ENCODE peak calls at places on chromosomes 7 and 10, in eight cellular contexts. U is HCT116, G is body of pancreas, I is gastrocnemius medialis, E is A549, K is NB4, A is tibial nerve, Z is right lobe of liver. R is an unnamed sample.

GRCh38 chr7:99270702-99271101 is 1.9 kb upstream of the MYH16 start:
- DNase-seq in G (no peak), K (no peak), Z (no peak), I (no peak), E (no peak), A (no peak), U (no peak), R (no peak)

GRCh38 chr7:56023500-56023899 is 27.7 kb downstream of the PSPH start:
- DNase-seq in U (no peak), K (no peak), Z (no peak), I (no peak), G (no peak), E (no peak), A (no peak), R (no peak)

GRCh38 chr7:74372511-74373111 is 81.1 kb upstream of the GTF2IRD1 start:
- DNase-seq in I (no peak), G (no peak), E (no peak), Z (no peak), K (no peak), U (no peak), A (no peak), R (no peak)

GRCh38 chr10:107618461-107619093 is 454.1 kb upstream of the SORCS1 start:
- DNase-seq in A (no peak), G (no peak), K (no peak), Z (no peak), U (no peak), I (no peak), E (no peak), R (no peak)

GRCh38 chr7:28272461-28272877 is 91.9 kb upstream of the JAZF1 start:
- DNase-seq in E (peak; percentile 43), K (peak; percentile 82), U (peak; percentile 24), A (no peak), I (peak; percentile 3), Z (peak; percentile 62), G (peak; percentile 28), R (peak; percentile 77)

GRCh38 chr10:98323221-98324164 is 55.5 kb upstream of the LOXL4 start:
- DNase-seq in I (peak; percentile 85), Z (no peak), A (peak; percentile 37), E (no peak), K (peak; percentile 100), G (peak; percentile 81), U (peak; percentile 83), R (peak; percentile 57)

GRCh38 chr10:119759832-119760231 is 34.0 kb downstream of the INPP5F start:
- DNase-seq in U (no peak), G (no peak), Z (no peak), A (no peak), E (no peak), K (no peak), I (no peak), R (no peak)

GRCh38 chr10:22765660-22766547 is 51.5 kb upstream of the PIP4K2A start:
- DNase-seq in E (no peak), U (no peak), G (no peak), A (no peak), K (no peak), I (no peak), Z (no peak), R (no peak)

GRCh38 chr7:153682628-153683027 is 369.6 kb upstream of the DPP6 start:
- DNase-seq in G (no peak), E (no peak), U (no peak), K (peak; percentile 37), Z (no peak), I (no peak), A (no peak), R (no peak)

GRCh38 chr7:116259821-116260440 is 49.6 kb downstream of the TES start:
- DNase-seq in G (no peak), E (peak; percentile 55), K (no peak), Z (no peak), U (peak; percentile 76), I (no peak), A (no peak), R (no peak)

GRCh38 chr10:3774018-3774813 is 10.8 kb downstream of the KLF6 start:
- DNase-seq in G (no peak), U (no peak), Z (no peak), K (no peak), I (no peak), E (no peak), A (no peak), R (no peak)
- TF ChIP-seq POLR2A in G (no peak), U (no peak), Z (no peak), K (no peak), I (no peak), E (no peak), A (no peak), R (no peak)

GRCh38 chr10:3782456-3783312 is 2.3 kb downstream of the KLF6 start:
- DNase-seq in U (no peak), A (peak; percentile 55), Z (peak; percentile 68), E (no peak), K (peak; percentile 94), I (peak; percentile 85), G (peak; percentile 86), R (peak; percentile 83)

GRCh38 chr10:3785251-3785848 is 341 bp upstream of the KLF6 start:
- DNase-seq in Z (peak; percentile 99), A (peak; percentile 99), U (peak; percentile 91), K (peak; percentile 93), E (peak; percentile 99), I (peak; percentile 99), G (peak; percentile 99), R (peak; percentile 98)

GRCh38 chr10:3784510-3785250 is at the start of gene KLF6:
- DNase-seq in G (peak; percentile 67), E (no peak), A (no peak), Z (peak; percentile 68), I (no peak), U (no peak), K (no peak), R (peak; percentile 85)

GRCh38 chr10:3783313-3783689 is 1.7 kb downstream of the KLF6 start:
- DNase-seq in I (no peak), K (peak; percentile 74), U (no peak), A (no peak), E (no peak), Z (peak; percentile 71), G (peak; percentile 70), R (peak; percentile 85)

DNA sequence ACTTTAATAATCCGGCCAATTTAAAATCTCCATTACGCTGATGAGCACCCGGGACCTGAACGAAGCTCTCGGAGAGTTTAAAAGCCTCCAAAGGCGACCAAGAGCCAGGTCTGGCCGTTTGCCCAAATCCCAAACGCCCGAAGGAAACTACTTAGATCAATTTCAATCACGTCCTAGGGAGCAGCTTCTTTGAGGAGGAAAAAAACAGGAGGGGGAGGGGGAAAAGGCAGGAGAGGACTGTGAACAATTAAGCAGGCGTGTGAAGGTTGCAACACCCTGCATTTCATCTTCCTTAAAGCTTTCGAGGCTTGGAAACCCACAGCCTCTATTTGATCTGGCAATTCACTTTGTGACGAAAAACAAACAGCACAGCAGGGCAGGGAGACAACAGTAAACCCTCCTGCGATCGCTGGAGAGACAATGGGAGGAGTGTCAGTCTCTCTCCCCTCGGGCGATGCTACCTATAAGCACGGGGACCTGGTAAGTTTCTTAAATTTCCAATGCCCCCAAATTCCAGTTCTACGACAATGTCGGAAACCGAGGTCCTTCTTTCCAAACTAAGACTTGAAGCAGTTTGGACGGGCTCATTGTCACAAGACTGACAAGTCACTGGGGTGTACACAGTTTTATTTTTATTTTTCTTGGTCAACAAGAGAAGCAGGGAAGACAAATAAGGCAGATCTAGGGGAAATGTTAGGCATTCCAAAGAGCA is 1.1 kb downstream of the KLF6 start:
- DNase-seq in K (peak; percentile 83), I (peak; percentile 85), Z (peak; percentile 82), E (no peak), G (peak; percentile 80), U (no peak), A (peak; percentile 61), R (peak; percentile 88)
- TF ChIP-seq POLR2A in K (no peak), I (peak; percentile 55), Z (peak; percentile 83), E (no peak), G (peak; percentile 72), U (no peak), A (no peak), R (no peak)

GRCh38 chr7:139362302-139362701 is 2.6 kb downstream of the LUC7L2 start:
- DNase-seq in G (no peak), U (no peak), E (no peak), Z (no peak), A (no peak), I (no peak), K (no peak), R (no peak)

GRCh38 chr7:139365336-139365735 is 5.6 kb downstream of the LUC7L2 start:
- DNase-seq in I (no peak), K (no peak), Z (no peak), G (no peak), E (no peak), A (no peak), U (no peak), R (no peak)

GRCh38 chr7:139361523-139361922 is 1.8 kb downstream of the LUC7L2 start:
- DNase-seq in G (no peak), K (no peak), U (no peak), I (no peak), A (no peak), Z (no peak), E (no peak), R (peak; percentile 30)

GRCh38 chr7:139360948-139361307 is 1.2 kb downstream of the LUC7L2 start:
- DNase-seq in I (no peak), K (no peak), Z (no peak), U (no peak), A (no peak), G (no peak), E (no peak), R (peak; percentile 66)

DNA sequence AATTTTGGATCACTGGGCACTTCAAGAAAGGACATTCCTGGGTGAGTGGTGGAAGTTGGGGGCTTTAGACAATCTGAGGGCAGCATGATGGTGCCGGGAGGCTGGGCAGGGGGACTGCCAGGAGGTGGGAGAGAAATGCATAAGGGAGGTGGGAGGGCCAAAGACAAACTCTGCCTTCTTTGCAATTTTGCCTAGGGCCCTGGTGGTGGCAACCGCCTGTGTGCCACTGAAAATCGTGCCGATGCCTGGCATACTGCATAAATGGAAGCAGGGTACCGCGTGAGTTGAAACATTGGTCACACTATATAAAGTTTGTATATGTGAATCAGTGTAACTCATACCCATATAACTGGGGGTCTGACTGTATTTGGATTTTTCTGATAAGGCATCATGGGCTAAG is 3.3 kb downstream of the LUC7L2 start:
- DNase-seq in G (no peak), K (no peak), U (no peak), A (no peak), E (no peak), I (no peak), Z (no peak), R (no peak)
- TF ChIP-seq POLR2A in G (no peak), K (no peak), U (no peak), A (no peak), E (no peak), I (no peak), Z (no peak), R (no peak)

DNA sequence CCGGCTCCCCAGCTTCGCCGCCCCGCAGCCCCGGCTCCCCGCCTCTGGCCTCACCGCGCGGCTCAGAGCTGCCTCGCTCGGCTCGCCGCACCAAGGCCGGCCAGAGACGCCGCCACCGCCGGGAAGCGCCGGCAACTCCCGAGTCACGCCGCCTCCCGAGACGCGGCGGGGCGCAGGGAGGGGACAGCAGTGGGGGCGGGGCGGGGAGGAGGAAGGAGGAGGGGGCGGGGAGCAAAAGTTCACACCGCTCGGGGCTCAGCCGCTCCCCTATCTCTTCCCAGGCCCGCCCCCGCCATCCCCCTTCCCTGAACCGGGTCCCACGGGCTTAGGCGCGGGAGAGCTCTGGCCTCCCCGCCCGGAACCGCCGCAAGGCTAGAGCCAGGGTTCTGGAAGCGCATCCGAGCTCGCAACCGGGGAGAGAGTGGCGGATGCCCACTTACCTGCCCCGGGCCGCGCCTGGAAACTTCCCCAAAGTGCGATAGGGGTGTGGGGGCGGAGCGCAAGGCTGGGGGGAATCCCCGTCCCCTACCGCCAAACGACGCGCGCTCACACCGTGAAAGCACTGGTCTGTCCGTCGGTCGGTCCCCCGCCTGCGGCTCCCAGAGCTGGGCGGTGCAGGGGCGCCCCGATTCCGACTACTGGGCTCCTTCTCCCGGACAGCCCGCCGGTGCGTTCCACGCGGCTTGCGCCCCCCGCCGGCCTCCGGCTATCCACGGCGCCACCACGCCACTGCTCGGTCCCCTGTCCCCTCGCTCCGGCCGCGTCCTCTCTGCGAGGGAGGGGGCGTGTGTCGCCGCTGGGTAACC is 925 bp downstream of the CHST15 start:
- DNase-seq in E (peak; percentile 62), A (no peak), U (no peak), K (no peak), I (peak; percentile 49), G (peak; percentile 58), Z (peak; percentile 72), R (no peak)
- TF ChIP-seq POLR2A in E (no peak), A (no peak), U (peak; percentile 26), K (no peak), I (peak; percentile 29), G (peak; percentile 63), Z (no peak), R (no peak)